ENCODE peak calls at places on chromosome 2, in seven cellular contexts. Y, Q, T, W, B, Z and U are unnamed samples.
A peak's percentile ranks its signal among the peaks of the same experiment; 100 is the strongest.

GRCh38 chr2:126038901-126039300 is 617.1 kb upstream of the GYPC start:
- DNase-seq in Z (no peak), W (no peak), T (no peak), Y (no peak), Q (no peak), B (no peak), U (no peak)

GRCh38 chr2:151767536-151767935 is 33.3 kb upstream of the NEB start:
- DNase-seq in T (peak; percentile 16), W (peak; percentile 15), Z (no peak), Q (no peak), Y (no peak), B (no peak), U (no peak)

GRCh38 chr2:149005471-149006077 is 32.9 kb upstream of the LYPD6B start:
- DNase-seq in Z (no peak), Y (no peak), T (peak; percentile 65), W (no peak), Q (no peak), B (peak; percentile 63), U (no peak)

GRCh38 chr2:159658887-159659437 is 42.6 kb upstream of the BAZ2B start:
- DNase-seq in B (peak; percentile 77), Q (no peak), W (no peak), T (no peak), Y (no peak), Z (no peak), U (no peak)

GRCh38 chr2:9463698-9464034 is 10.7 kb upstream of the IAH1 start:
- DNase-seq in Q (no peak), Z (no peak), W (peak; percentile 69), Y (no peak), B (no peak), T (peak; percentile 39), U (no peak)

GRCh38 chr2:96802281-96802595 is 13.8 kb upstream of the CNNM3 start:
- DNase-seq in Y (no peak), Z (no peak), B (no peak), W (no peak), Q (no peak), T (no peak), U (no peak)

GRCh38 chr2:174772492-174772801 is 8.2 kb upstream of the CHRNA1 start:
- DNase-seq in W (no peak), Y (no peak), B (no peak), Z (no peak), Q (no peak), T (no peak), U (no peak)

GRCh38 chr2:81551040-81551634 is 1246.6 kb upstream of the LRRTM1 start:
- DNase-seq in W (no peak), Y (no peak), T (no peak), Z (no peak), B (no peak), Q (no peak), U (no peak)

GRCh38 chr2:72211359-72211758 is 63.7 kb upstream of the CYP26B1 start:
- DNase-seq in Y (no peak), B (no peak), T (no peak), Q (no peak), W (no peak), Z (no peak), U (no peak)

DNA sequence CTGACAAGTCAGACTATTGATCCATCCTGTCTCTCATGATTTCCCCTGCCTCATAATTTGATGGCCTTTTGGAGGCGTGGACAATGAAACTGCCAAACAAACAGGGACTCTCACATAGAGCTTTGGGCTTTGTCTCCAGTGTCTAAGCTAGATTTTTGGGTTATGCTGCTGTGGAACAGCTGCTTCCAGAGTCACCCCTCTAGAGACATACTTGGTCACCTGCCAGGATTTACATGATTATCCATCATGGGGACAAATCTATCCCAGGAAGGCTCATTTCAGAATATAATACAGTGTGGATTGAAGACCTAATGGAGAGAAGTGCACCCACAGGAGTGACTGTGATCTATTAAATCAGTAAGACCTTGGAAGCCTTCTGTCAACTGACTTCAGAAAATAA is 159.6 kb downstream of the SLC8A1 start:
- DNase-seq in T (no peak), Q (no peak), B (no peak), Z (no peak), W (no peak), Y (no peak), U (no peak)
- H2AK5ac ChIP-seq in T (no peak overlapping the region), Q (no peak overlapping the region), B (no peak overlapping the region), Z (no peak overlapping the region), W (no peak overlapping the region), Y (no peak overlapping the region), U (no peak overlapping the region)

DNA sequence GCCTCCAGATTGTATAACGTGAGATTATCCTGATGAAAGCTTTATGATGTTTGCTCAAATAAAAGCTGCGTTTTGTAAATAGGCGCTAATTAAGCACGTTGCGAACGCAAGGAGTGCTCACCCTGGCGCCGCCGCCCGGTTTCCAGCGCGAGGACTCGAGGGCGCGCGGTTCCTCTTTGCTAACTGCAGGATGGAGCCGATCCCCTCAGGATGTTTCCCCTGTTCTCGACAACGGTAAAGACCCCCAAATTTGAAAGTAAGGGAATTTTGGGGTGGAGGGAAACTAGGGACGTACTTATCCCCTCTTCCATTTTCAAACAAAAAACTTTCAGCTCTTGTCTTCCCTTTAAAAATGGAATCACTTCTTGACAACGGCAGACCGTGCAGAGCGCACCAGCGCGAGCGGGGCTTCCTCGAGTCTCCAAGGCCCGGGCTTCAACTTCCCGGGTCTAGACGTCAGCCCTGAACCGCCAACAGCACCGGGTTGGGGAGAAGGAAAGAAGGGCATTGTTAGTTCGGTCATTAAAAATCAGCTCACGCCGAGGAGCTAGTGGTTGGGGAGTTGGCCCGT is 1.1 kb upstream of the GBX2 start:
- DNase-seq in T (peak; percentile 23), Z (peak; percentile 57), W (no peak), Y (peak; percentile 32), Q (peak; percentile 64), B (no peak), U (peak; percentile 65)
- H2AK5ac ChIP-seq in T (no peak overlapping the region), Z (no peak overlapping the region), W (no peak overlapping the region), Y (no peak overlapping the region), Q (no peak overlapping the region), B (no peak overlapping the region), U (no peak overlapping the region)

DNA sequence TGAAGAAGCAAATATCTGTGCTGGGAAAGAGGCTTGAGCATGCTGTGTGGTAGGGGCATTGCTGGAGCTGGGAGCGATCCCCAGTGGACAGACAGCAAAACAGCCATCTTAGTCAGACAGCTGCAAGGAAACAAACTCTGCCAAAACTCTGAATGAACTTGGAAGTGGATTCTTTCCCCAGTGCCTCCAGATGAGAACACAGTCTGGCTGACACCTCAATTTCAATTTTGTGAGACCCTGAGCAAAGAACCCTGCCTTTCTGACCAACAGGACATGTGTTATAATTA is 23.2 kb upstream of the FAP start:
- DNase-seq in Q (no peak), Z (no peak), B (no peak), T (no peak), W (no peak), Y (no peak), U (no peak)
- H2AK5ac ChIP-seq in Q (no peak overlapping the region), Z (no peak overlapping the region), B (no peak overlapping the region), T (no peak overlapping the region), W (no peak overlapping the region), Y (no peak overlapping the region), U (no peak overlapping the region)

GRCh38 chr2:15538792-15539191 is 22.3 kb downstream of the NBAS start:
- DNase-seq in B (no peak), Z (no peak), W (no peak), Q (no peak), T (no peak), Y (no peak), U (no peak)
- H2AK5ac ChIP-seq in B (no peak overlapping the region), Z (no peak overlapping the region), W (no peak overlapping the region), Q (no peak overlapping the region), T (no peak overlapping the region), Y (no peak overlapping the region), U (no peak overlapping the region)

GRCh38 chr2:236689393-236689700 is 119.7 kb downstream of the ACKR3 start:
- DNase-seq in T (no peak), W (no peak), B (no peak), Y (no peak), Z (no peak), Q (no peak), U (no peak)
- H2AK5ac ChIP-seq in T (no peak overlapping the region), W (no peak overlapping the region), B (peak overlapping the region; percentile 30), Y (no peak overlapping the region), Z (no peak overlapping the region), Q (no peak overlapping the region), U (no peak overlapping the region)

DNA sequence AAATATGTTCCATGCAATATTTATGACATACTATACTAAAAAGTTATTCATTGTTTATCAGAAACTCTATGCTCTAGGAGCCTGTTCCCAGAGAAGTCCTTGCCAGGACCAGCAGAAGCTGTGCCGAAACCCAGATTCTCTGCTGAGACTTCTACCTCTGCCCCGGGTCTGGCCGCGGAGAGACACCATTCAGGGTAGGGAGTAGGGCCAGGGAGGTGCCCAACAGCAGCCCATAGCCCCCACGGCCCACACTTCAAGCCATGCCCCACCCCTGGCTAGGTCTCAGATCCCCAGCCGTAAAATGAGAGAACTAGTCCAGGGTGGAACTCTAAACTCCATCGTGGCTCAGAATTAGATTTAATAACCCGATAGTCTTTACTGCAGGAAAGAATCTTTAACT is 102.9 kb downstream of the ZFP36L2 start:
- DNase-seq in Y (no peak), W (no peak), Z (no peak), T (no peak), B (no peak), Q (no peak), U (no peak)
- H2AK5ac ChIP-seq in Y (no peak overlapping the region), W (no peak overlapping the region), Z (no peak overlapping the region), T (no peak overlapping the region), B (no peak overlapping the region), Q (no peak overlapping the region), U (no peak overlapping the region)

GRCh38 chr2:42725657-42726056 is 38.3 kb downstream of the OXER1 start:
- DNase-seq in Q (no peak), B (no peak), Y (no peak), Z (peak; percentile 19), W (no peak), T (no peak), U (no peak)

GRCh38 chr2:42721898-42722297 is 42.0 kb downstream of the OXER1 start:
- DNase-seq in Y (no peak), T (no peak), Q (no peak), B (no peak), W (no peak), Z (no peak), U (no peak)

GRCh38 chr2:42722328-42723190 is 41.4 kb downstream of the OXER1 start:
- DNase-seq in Y (no peak), Q (no peak), W (peak; percentile 89), Z (peak; percentile 94), T (peak; percentile 92), B (peak; percentile 65), U (no peak)

GRCh38 chr2:42726680-42727079 is 37.3 kb downstream of the OXER1 start:
- DNase-seq in Z (no peak), W (no peak), B (no peak), Y (no peak), Q (no peak), T (no peak), U (no peak)

DNA sequence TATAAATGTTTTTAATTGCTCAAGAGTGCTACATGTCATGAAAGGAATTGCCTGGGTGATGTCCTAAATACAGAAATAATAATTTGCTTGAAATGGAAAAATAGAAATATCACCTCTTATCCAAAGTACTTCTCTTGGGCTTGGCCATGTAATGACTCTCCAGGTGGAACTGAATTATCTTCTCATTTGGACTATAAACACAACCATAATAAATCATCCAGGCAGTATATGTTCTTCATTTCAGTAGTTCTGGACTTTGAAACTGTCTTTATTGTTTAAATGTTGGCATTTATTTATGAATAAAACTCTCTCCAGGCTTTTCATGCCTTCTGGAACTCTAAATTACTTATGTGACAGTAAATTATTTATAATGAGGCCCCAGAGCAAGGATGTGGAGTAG is 40.5 kb downstream of the OXER1 start:
- DNase-seq in Z (no peak), Q (no peak), T (no peak), Y (no peak), B (no peak), W (no peak), U (no peak)
- H2AK5ac ChIP-seq in Z (no peak overlapping the region), Q (no peak overlapping the region), T (no peak overlapping the region), Y (no peak overlapping the region), B (no peak overlapping the region), W (no peak overlapping the region), U (no peak overlapping the region)